ENCODE peak calls at places on chromosomes 1 and 21, in five cellular contexts. X, W, H, C and T are unnamed samples.
A peak's percentile ranks its signal among the peaks of the same experiment; 100 is the strongest.

GRCh38 chr1:242033331-242033956 is 34.5 kb upstream of the MAP1LC3C start:
- DNase-seq in X (no peak), W (no peak), H (no peak), C (no peak), T (no peak)

GRCh38 chr1:145751491-145752021 is 32.3 kb downstream of the CD160 start:
- DNase-seq in X (no peak), W (peak; percentile 93), H (no peak), C (peak; percentile 16), T (peak; percentile 76)

GRCh38 chr21:40074198-40074597 is 207.0 kb downstream of the PCP4 start:
- DNase-seq in X (no peak), W (no peak), H (no peak), C (no peak), T (no peak)

GRCh38 chr1:35488346-35488745 is 68.9 kb downstream of the KIAA0319L start:
- DNase-seq in X (no peak), W (no peak), H (no peak), C (no peak), T (peak; percentile 12)

GRCh38 chr1:83131692-83131955 is 867.3 kb downstream of the TTLL7 start:
- DNase-seq in X (no peak), W (no peak), H (no peak), C (no peak), T (no peak)

GRCh38 chr1:156200062-156200461 is 6.2 kb downstream of the SLC25A44 start:
- DNase-seq in X (no peak), W (no peak), H (no peak), C (no peak), T (no peak)

GRCh38 chr1:59568158-59568935 is 246.4 kb upstream of the HOOK1 start:
- DNase-seq in X (no peak), W (no peak), H (no peak), C (no peak), T (no peak)

GRCh38 chr21:37073417-37074194 is 552 bp downstream of the TTC3 start:
- DNase-seq in X (no peak), W (no peak), H (no peak), C (peak; percentile 74), T (peak; percentile 33)

GRCh38 chr1:72086394-72086793 is 195.9 kb downstream of the NEGR1 start:
- DNase-seq in X (no peak), W (no peak), H (no peak), C (no peak), T (no peak)

GRCh38 chr21:46559291-46559983 is 45.4 kb downstream of the S100B start:
- DNase-seq in X (no peak), W (no peak), H (no peak), C (no peak), T (peak; percentile 44)

GRCh38 chr1:6819641-6820040 is 34.4 kb downstream of the CAMTA1 start:
- DNase-seq in X (no peak), W (no peak), H (no peak), C (no peak), T (peak; percentile 55)

GRCh38 chr1:111542187-111542586 is 38.8 kb upstream of the ADORA3 start:
- DNase-seq in X (no peak), W (no peak), H (no peak), C (no peak), T (no peak)

GRCh38 chr1:85146972-85147359 is 53.9 kb downstream of the SYDE2 start:
- DNase-seq in X (no peak), W (no peak), H (no peak), C (no peak), T (no peak)
- TF ChIP-seq CTCF in X (no peak), W (peak; percentile 11), H (no peak), C (peak; percentile 17), T (peak; percentile 25)

GRCh38 chr1:115507256-115507589 is 134.5 kb upstream of the VANGL1 start:
- DNase-seq in X (no peak), W (no peak), H (peak; percentile 29), C (peak; percentile 46), T (peak; percentile 56)
- TF ChIP-seq CTCF in X (peak; percentile 34), W (peak; percentile 68), H (peak; percentile 15), C (peak; percentile 45), T (peak; percentile 60)

GRCh38 chr1:70893381-70893780 is 154.2 kb downstream of the PTGER3 start:
- DNase-seq in X (no peak), W (no peak), H (no peak), C (no peak), T (no peak)

GRCh38 chr1:70892140-70892539 is 155.5 kb downstream of the PTGER3 start:
- DNase-seq in X (no peak), W (no peak), H (no peak), C (no peak), T (no peak)

GRCh38 chr1:70899735-70900134 is 147.9 kb downstream of the PTGER3 start:
- DNase-seq in X (no peak), W (no peak), H (no peak), C (no peak), T (no peak)

GRCh38 chr1:70895531-70895930 is 152.1 kb downstream of the PTGER3 start:
- DNase-seq in X (no peak), W (no peak), H (no peak), C (no peak), T (no peak)

DNA sequence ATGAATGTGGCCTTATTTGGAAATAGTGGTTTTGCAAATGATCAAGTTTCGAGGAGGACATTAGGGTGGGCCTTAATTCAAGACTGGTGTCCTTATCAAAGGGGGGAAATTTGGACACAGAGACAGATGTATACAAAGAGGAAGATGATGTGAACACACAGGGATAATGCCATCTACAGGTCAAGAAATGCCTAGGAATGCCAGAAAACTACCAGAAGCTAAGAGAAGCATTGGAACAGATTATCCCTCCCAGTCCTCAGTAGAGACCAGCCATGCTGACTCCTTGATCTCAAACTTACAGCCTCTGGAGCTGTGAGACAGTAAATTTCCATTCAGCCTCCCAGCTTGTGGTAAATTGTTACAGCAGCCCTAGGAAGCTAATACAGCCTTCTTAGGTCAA is 151.4 kb downstream of the PTGER3 start:
- DNase-seq in X (no peak), W (no peak), H (no peak), C (no peak), T (no peak)
- TF ChIP-seq CTCF in X (no peak), W (no peak), H (no peak), C (peak; percentile 6), T (no peak)

DNA sequence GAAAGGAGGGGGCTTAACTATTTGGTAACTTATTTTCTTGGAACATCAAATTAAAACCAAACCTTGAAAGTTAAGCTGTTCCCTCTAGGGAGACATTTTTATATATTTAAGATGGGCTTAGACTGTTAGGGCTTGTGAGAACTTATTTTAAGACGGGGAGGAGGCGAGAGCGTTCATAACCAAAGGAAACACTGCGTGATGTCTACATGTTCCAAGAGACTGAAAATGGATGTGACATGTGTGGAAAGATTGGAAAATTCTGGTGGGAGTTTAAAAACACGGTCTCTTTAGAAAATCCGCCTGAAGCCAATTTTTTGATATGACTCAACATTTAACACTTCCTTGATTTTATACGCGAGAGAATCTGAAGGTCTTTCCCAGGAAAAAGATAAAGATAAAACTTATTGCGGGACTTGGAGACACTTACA is 677 bp downstream of the PNRC2 start:
- DNase-seq in X (no peak), W (no peak), H (no peak), C (peak; percentile 27), T (no peak)
- TF ChIP-seq CTCF in X (no peak), W (no peak), H (no peak), C (no peak), T (no peak)

GRCh38 chr1:85602536-85602935 is 22.0 kb downstream of the CCN1 start:
- DNase-seq in X (no peak), W (no peak), H (no peak), C (no peak), T (no peak)
- TF ChIP-seq CTCF in X (no peak), W (no peak), H (no peak), C (no peak), T (no peak)

GRCh38 chr1:5369223-5369622 is 623.0 kb downstream of the NPHP4 start:
- DNase-seq in X (no peak), W (no peak), H (no peak), C (no peak), T (no peak)

GRCh38 chr1:5371270-5371669 is 621.0 kb downstream of the NPHP4 start:
- DNase-seq in X (no peak), W (no peak), H (no peak), C (no peak), T (no peak)

GRCh38 chr1:5368211-5368610 is 624.0 kb downstream of the NPHP4 start:
- DNase-seq in X (no peak), W (no peak), H (no peak), C (no peak), T (no peak)

GRCh38 chr1:5373281-5373680 is 618.9 kb downstream of the NPHP4 start:
- DNase-seq in X (no peak), W (no peak), H (no peak), C (no peak), T (no peak)

DNA sequence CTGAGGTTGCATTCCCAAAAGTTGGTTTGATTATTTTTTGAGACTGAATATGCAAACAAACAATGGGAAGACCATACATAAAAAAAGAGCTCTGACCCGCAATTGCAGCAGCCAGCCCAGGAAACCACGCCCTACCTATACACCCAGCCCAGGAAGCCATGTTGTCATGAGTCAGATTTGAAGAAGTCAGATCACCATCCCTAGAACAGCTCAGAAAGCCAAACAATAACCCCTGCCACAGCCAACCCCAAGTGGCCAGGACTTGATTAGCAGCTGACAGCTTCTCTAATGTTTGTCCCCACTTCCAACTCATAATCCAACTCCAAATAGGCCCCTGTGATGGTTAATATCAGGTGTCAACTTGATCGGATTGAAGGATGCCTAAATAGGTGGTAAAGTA is 621.9 kb downstream of the NPHP4 start:
- DNase-seq in X (no peak), W (no peak), H (no peak), C (no peak), T (no peak)
- TF ChIP-seq CTCF in X (no peak), W (no peak), H (no peak), C (no peak), T (no peak)